ENCODE peak calls at places on chromosomes 2 and 18, in seven cellular contexts. One of them, this sample, is unnamed.

GRCh38 chr2:33230877-33231276 is 245.6 kb upstream of the RASGRP3 start:
- DNase-seq in cardiac fibroblast: peak
- DNase-seq in tibial nerve: no peak
- DNase-seq in HCT116: no peak
- DNase-seq in GM20000: no peak
- DNase-seq in uterus: no peak
- DNase-seq in fibroblast of pulmonary artery: no peak
- DNase-seq in this sample: no peak

GRCh38 chr2:130791617-130791939 is 36.2 kb downstream of the AMER3 start:
- DNase-seq in tibial nerve: no peak
- DNase-seq in cardiac fibroblast: no peak
- DNase-seq in HCT116: no peak
- DNase-seq in uterus: no peak
- DNase-seq in GM20000: no peak
- DNase-seq in fibroblast of pulmonary artery: no peak
- DNase-seq in this sample: no peak

GRCh38 chr18:54241483-54241882 is 17.0 kb upstream of the MBD2 start:
- DNase-seq in tibial nerve: no peak
- DNase-seq in cardiac fibroblast: no peak
- DNase-seq in GM20000: no peak
- DNase-seq in uterus: no peak
- DNase-seq in fibroblast of pulmonary artery: no peak
- DNase-seq in HCT116: no peak
- DNase-seq in this sample: no peak

GRCh38 chr18:22813648-22814328 is 119.3 kb upstream of the RBBP8 start:
- DNase-seq in tibial nerve: no peak
- DNase-seq in fibroblast of pulmonary artery: peak
- DNase-seq in cardiac fibroblast: peak
- DNase-seq in GM20000: peak
- DNase-seq in uterus: no peak
- DNase-seq in HCT116: no peak
- DNase-seq in this sample: peak

GRCh38 chr2:98455494-98455976 is 10.9 kb downstream of the INPP4A start:
- DNase-seq in HCT116: no peak
- DNase-seq in uterus: no peak
- DNase-seq in GM20000: peak
- DNase-seq in cardiac fibroblast: peak
- DNase-seq in fibroblast of pulmonary artery: peak
- DNase-seq in tibial nerve: no peak
- DNase-seq in this sample: no peak

GRCh38 chr2:215880970-215881369 is 132.4 kb downstream of the MREG start:
- DNase-seq in tibial nerve: no peak
- DNase-seq in GM20000: peak
- DNase-seq in cardiac fibroblast: no peak
- DNase-seq in HCT116: no peak
- DNase-seq in fibroblast of pulmonary artery: no peak
- DNase-seq in uterus: no peak
- DNase-seq in this sample: peak

GRCh38 chr2:84959045-84959493 is 11.9 kb upstream of the KCMF1 start:
- DNase-seq in cardiac fibroblast: peak
- DNase-seq in fibroblast of pulmonary artery: peak
- DNase-seq in tibial nerve: no peak
- DNase-seq in HCT116: peak
- DNase-seq in uterus: no peak
- DNase-seq in GM20000: no peak
- DNase-seq in this sample: no peak

GRCh38 chr2:38940746-38941145 is 51.1 kb downstream of the ARHGEF33 start:
- DNase-seq in GM20000: no peak
- DNase-seq in uterus: no peak
- DNase-seq in HCT116: no peak
- DNase-seq in tibial nerve: no peak
- DNase-seq in fibroblast of pulmonary artery: no peak
- DNase-seq in cardiac fibroblast: no peak
- DNase-seq in this sample: no peak

GRCh38 chr2:69997296-69998184 is 36.1 kb upstream of the ASPRV1 start:
- DNase-seq in cardiac fibroblast: peak
- DNase-seq in uterus: no peak
- DNase-seq in HCT116: peak
- DNase-seq in fibroblast of pulmonary artery: peak
- DNase-seq in tibial nerve: no peak
- DNase-seq in GM20000: no peak
- DNase-seq in this sample: no peak

GRCh38 chr2:113390133-113390849 is 47.2 kb upstream of the ZNG1B start:
- DNase-seq in GM20000: peak
- DNase-seq in HCT116: peak
- DNase-seq in cardiac fibroblast: peak
- DNase-seq in tibial nerve: peak
- DNase-seq in fibroblast of pulmonary artery: peak
- DNase-seq in uterus: peak
- DNase-seq in this sample: peak

GRCh38 chr2:46801731-46802664 is 113.6 kb downstream of the MCFD2 start:
- DNase-seq in tibial nerve: no peak
- DNase-seq in cardiac fibroblast: peak
- DNase-seq in GM20000: no peak
- DNase-seq in HCT116: no peak
- DNase-seq in uterus: no peak
- DNase-seq in fibroblast of pulmonary artery: no peak
- DNase-seq in this sample: no peak

GRCh38 chr2:200353873-200354272 is 47.4 kb downstream of the SPATS2L start:
- DNase-seq in fibroblast of pulmonary artery: no peak
- DNase-seq in tibial nerve: no peak
- DNase-seq in GM20000: no peak
- DNase-seq in cardiac fibroblast: no peak
- DNase-seq in uterus: no peak
- DNase-seq in HCT116: no peak
- DNase-seq in this sample: no peak

GRCh38 chr18:42030586-42031182 is 75.7 kb downstream of the PIK3C3 start:
- DNase-seq in fibroblast of pulmonary artery: peak
- DNase-seq in GM20000: peak
- DNase-seq in cardiac fibroblast: peak
- DNase-seq in HCT116: no peak
- DNase-seq in tibial nerve: no peak
- DNase-seq in uterus: no peak
- DNase-seq in this sample: no peak

GRCh38 chr2:71669628-71670429 is 216.5 kb downstream of the DYSF start:
- DNase-seq in fibroblast of pulmonary artery: no peak
- DNase-seq in GM20000: peak
- DNase-seq in HCT116: no peak
- DNase-seq in tibial nerve: no peak
- DNase-seq in uterus: no peak
- DNase-seq in cardiac fibroblast: no peak
- DNase-seq in this sample: no peak

GRCh38 chr2:43831438-43832294 is 7.0 kb downstream of the ABCG5 start:
- DNase-seq in cardiac fibroblast: no peak
- DNase-seq in HCT116: no peak
- DNase-seq in uterus: no peak
- DNase-seq in GM20000: no peak
- DNase-seq in fibroblast of pulmonary artery: no peak
- DNase-seq in tibial nerve: no peak
- DNase-seq in this sample: no peak

GRCh38 chr2:184596819-184597411 is 1.4 kb upstream of the ZNF804A start:
- DNase-seq in cardiac fibroblast: peak
- DNase-seq in HCT116: peak
- DNase-seq in fibroblast of pulmonary artery: peak
- DNase-seq in uterus: no peak
- DNase-seq in GM20000: peak
- DNase-seq in tibial nerve: no peak
- DNase-seq in this sample: peak

GRCh38 chr2:58194451-58194850 is 46.7 kb downstream of the FANCL start:
- DNase-seq in GM20000: no peak
- DNase-seq in HCT116: no peak
- DNase-seq in cardiac fibroblast: no peak
- DNase-seq in tibial nerve: no peak
- DNase-seq in fibroblast of pulmonary artery: no peak
- DNase-seq in uterus: no peak
- DNase-seq in this sample: no peak

GRCh38 chr18:5104246-5104645 is 92.8 kb downstream of the AKAIN1 start:
- DNase-seq in tibial nerve: no peak
- DNase-seq in uterus: no peak
- DNase-seq in fibroblast of pulmonary artery: no peak
- DNase-seq in GM20000: no peak
- DNase-seq in HCT116: no peak
- DNase-seq in cardiac fibroblast: no peak
- DNase-seq in this sample: no peak

GRCh38 chr2:99600929-99601680 is 111.3 kb upstream of the REV1 start:
- DNase-seq in fibroblast of pulmonary artery: no peak
- DNase-seq in GM20000: no peak
- DNase-seq in cardiac fibroblast: no peak
- DNase-seq in HCT116: no peak
- DNase-seq in uterus: peak
- DNase-seq in tibial nerve: no peak
- DNase-seq in this sample: no peak

GRCh38 chr2:231000211-231000904 is 4.4 kb downstream of the SPATA3 start:
- DNase-seq in uterus: no peak
- DNase-seq in GM20000: no peak
- DNase-seq in cardiac fibroblast: no peak
- DNase-seq in HCT116: no peak
- DNase-seq in fibroblast of pulmonary artery: no peak
- DNase-seq in tibial nerve: no peak
- DNase-seq in this sample: no peak

GRCh38 chr18:26473721-26474120 is 74.6 kb downstream of the KCTD1 start:
- DNase-seq in uterus: no peak
- DNase-seq in fibroblast of pulmonary artery: peak
- DNase-seq in tibial nerve: no peak
- DNase-seq in GM20000: no peak
- DNase-seq in HCT116: no peak
- DNase-seq in cardiac fibroblast: no peak
- DNase-seq in this sample: no peak

GRCh38 chr18:33440384-33441043 is at the start of gene CCDC178:
- DNase-seq in uterus: peak
- DNase-seq in tibial nerve: no peak
- DNase-seq in HCT116: no peak
- DNase-seq in cardiac fibroblast: no peak
- DNase-seq in GM20000: no peak
- DNase-seq in fibroblast of pulmonary artery: peak
- DNase-seq in this sample: peak

GRCh38 chr2:205858781-205859478 is 176.6 kb downstream of the NRP2 start:
- DNase-seq in GM20000: no peak
- DNase-seq in cardiac fibroblast: peak
- DNase-seq in tibial nerve: peak
- DNase-seq in fibroblast of pulmonary artery: peak
- DNase-seq in HCT116: no peak
- DNase-seq in uterus: no peak
- DNase-seq in this sample: no peak

GRCh38 chr2:174072069-174072468 is 106.9 kb upstream of the SP3 start:
- DNase-seq in cardiac fibroblast: no peak
- DNase-seq in GM20000: no peak
- DNase-seq in uterus: no peak
- DNase-seq in fibroblast of pulmonary artery: no peak
- DNase-seq in HCT116: no peak
- DNase-seq in tibial nerve: no peak
- DNase-seq in this sample: no peak

GRCh38 chr2:47422560-47422959 is 19.6 kb downstream of the MSH2 start:
- DNase-seq in cardiac fibroblast: peak
- DNase-seq in uterus: no peak
- DNase-seq in HCT116: no peak
- DNase-seq in GM20000: no peak
- DNase-seq in tibial nerve: no peak
- DNase-seq in fibroblast of pulmonary artery: peak
- DNase-seq in this sample: no peak

GRCh38 chr18:35026407-35027061 is 14.7 kb upstream of the MAPRE2 start:
- DNase-seq in cardiac fibroblast: peak
- DNase-seq in tibial nerve: no peak
- DNase-seq in GM20000: no peak
- DNase-seq in HCT116: no peak
- DNase-seq in fibroblast of pulmonary artery: no peak
- DNase-seq in uterus: no peak
- DNase-seq in this sample: no peak
- TF ChIP-seq CTCF in cardiac fibroblast: peak
- TF ChIP-seq CTCF in tibial nerve: peak
- TF ChIP-seq CTCF in GM20000: no peak
- TF ChIP-seq CTCF in HCT116: peak
- TF ChIP-seq CTCF in fibroblast of pulmonary artery: no peak
- TF ChIP-seq CTCF in uterus: no peak
- TF ChIP-seq CTCF in this sample: peak

GRCh38 chr2:232979871-232980461 is 33.1 kb downstream of the NGEF start:
- DNase-seq in fibroblast of pulmonary artery: peak
- DNase-seq in cardiac fibroblast: peak
- DNase-seq in uterus: no peak
- DNase-seq in tibial nerve: no peak
- DNase-seq in HCT116: peak
- DNase-seq in GM20000: no peak
- DNase-seq in this sample: no peak
- TF ChIP-seq CTCF in fibroblast of pulmonary artery: peak
- TF ChIP-seq CTCF in cardiac fibroblast: peak
- TF ChIP-seq CTCF in uterus: no peak
- TF ChIP-seq CTCF in tibial nerve: no peak
- TF ChIP-seq CTCF in HCT116: peak
- TF ChIP-seq CTCF in GM20000: no peak
- TF ChIP-seq CTCF in this sample: peak

DNA sequence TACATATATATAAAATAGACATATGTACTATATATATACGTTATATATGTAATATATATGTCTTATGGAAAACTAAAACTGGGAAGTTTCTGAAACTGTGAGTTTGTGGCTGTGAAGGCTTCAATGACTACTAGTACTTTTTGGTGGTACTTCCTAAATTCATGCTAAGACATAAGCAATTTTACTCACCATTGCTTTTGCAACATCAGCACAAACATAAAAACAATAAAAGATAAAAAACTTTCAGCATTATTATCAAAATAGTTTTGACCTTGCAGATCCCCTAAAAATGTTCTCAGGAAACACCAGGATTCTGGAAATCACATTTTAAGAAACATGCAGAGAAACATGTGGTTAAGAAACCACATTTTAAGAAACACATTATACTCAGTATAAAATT is 269.9 kb downstream of the PID1 start:
- DNase-seq in tibial nerve: no peak
- DNase-seq in uterus: no peak
- DNase-seq in cardiac fibroblast: no peak
- DNase-seq in HCT116: no peak
- DNase-seq in fibroblast of pulmonary artery: no peak
- DNase-seq in GM20000: no peak
- DNase-seq in this sample: no peak
- TF ChIP-seq CTCF in tibial nerve: no peak
- TF ChIP-seq CTCF in uterus: no peak
- TF ChIP-seq CTCF in cardiac fibroblast: no peak
- TF ChIP-seq CTCF in HCT116: no peak
- TF ChIP-seq CTCF in fibroblast of pulmonary artery: no peak
- TF ChIP-seq CTCF in GM20000: no peak
- TF ChIP-seq CTCF in this sample: no peak

GRCh38 chr2:189874571-189875320 is 90.5 kb downstream of the PMS1 start:
- DNase-seq in cardiac fibroblast: no peak
- DNase-seq in fibroblast of pulmonary artery: no peak
- DNase-seq in HCT116: no peak
- DNase-seq in GM20000: no peak
- DNase-seq in uterus: no peak
- DNase-seq in tibial nerve: no peak
- DNase-seq in this sample: peak

GRCh38 chr2:189865836-189866235 is 81.6 kb downstream of the PMS1 start:
- DNase-seq in HCT116: no peak
- DNase-seq in fibroblast of pulmonary artery: no peak
- DNase-seq in tibial nerve: no peak
- DNase-seq in GM20000: no peak
- DNase-seq in cardiac fibroblast: peak
- DNase-seq in uterus: no peak
- DNase-seq in this sample: no peak

GRCh38 chr2:189870396-189871089 is 86.3 kb downstream of the PMS1 start:
- DNase-seq in uterus: no peak
- DNase-seq in cardiac fibroblast: no peak
- DNase-seq in tibial nerve: no peak
- DNase-seq in fibroblast of pulmonary artery: peak
- DNase-seq in HCT116: no peak
- DNase-seq in GM20000: no peak
- DNase-seq in this sample: no peak

GRCh38 chr2:189866296-189866695 is 82.0 kb downstream of the PMS1 start:
- DNase-seq in HCT116: no peak
- DNase-seq in uterus: no peak
- DNase-seq in cardiac fibroblast: peak
- DNase-seq in GM20000: no peak
- DNase-seq in fibroblast of pulmonary artery: no peak
- DNase-seq in tibial nerve: no peak
- DNase-seq in this sample: no peak

GRCh38 chr2:189868896-189869295 is 84.6 kb downstream of the PMS1 start:
- DNase-seq in fibroblast of pulmonary artery: no peak
- DNase-seq in tibial nerve: no peak
- DNase-seq in HCT116: no peak
- DNase-seq in cardiac fibroblast: no peak
- DNase-seq in uterus: no peak
- DNase-seq in GM20000: no peak
- DNase-seq in this sample: no peak
- TF ChIP-seq CTCF in fibroblast of pulmonary artery: no peak
- TF ChIP-seq CTCF in tibial nerve: no peak
- TF ChIP-seq CTCF in HCT116: no peak
- TF ChIP-seq CTCF in cardiac fibroblast: no peak
- TF ChIP-seq CTCF in uterus: no peak
- TF ChIP-seq CTCF in GM20000: no peak
- TF ChIP-seq CTCF in this sample: no peak

This sample was measured in GM13977.